ENCODE peak calls at places on chromosomes 1 and 21, in eight cellular contexts. L is A549, J is HepG2, D is IMR-90, A is K562, X is WTC11, S is H1, Z is GM12878. P is an unnamed sample.

GRCh38 chr21:39660596-39660995 is 47.9 kb downstream of the B3GALT5 start:
- DNase-seq in S (no peak), L (peak), J (no peak), D (peak), Z (no peak), A (no peak), X (no peak), P (no peak)

GRCh38 chr1:220786337-220787068 is at the start of gene MTARC1:
- DNase-seq in X (peak), S (peak), L (peak), Z (no peak), D (no peak), J (peak), A (no peak), P (peak)

GRCh38 chr1:201254625-201255469 is 28.5 kb upstream of the PKP1 start:
- DNase-seq in X (peak), S (peak), L (peak), A (peak), Z (no peak), J (peak), D (no peak), P (peak)

GRCh38 chr1:201636065-201636464 is 97.1 kb downstream of the NAV1 start:
- DNase-seq in D (no peak), X (no peak), A (no peak), Z (no peak), L (no peak), J (no peak), S (no peak), P (no peak)

GRCh38 chr1:226983247-226983997 is 43.3 kb downstream of the COQ8A start:
- DNase-seq in X (no peak), J (no peak), Z (no peak), L (no peak), S (no peak), D (no peak), A (no peak), P (no peak)

GRCh38 chr1:200279810-200280411 is 129.9 kb downstream of the ZNF281 start:
- DNase-seq in J (peak), X (peak), Z (no peak), S (peak), A (peak), L (peak), D (peak), P (peak)

GRCh38 chr1:10736623-10737267 is 59.7 kb downstream of the CASZ1 start:
- DNase-seq in J (no peak), S (no peak), Z (no peak), L (no peak), X (no peak), D (no peak), A (no peak), P (no peak)

GRCh38 chr1:161791889-161792655 is 26.0 kb downstream of the ATF6 start:
- DNase-seq in D (peak), A (no peak), Z (no peak), S (no peak), L (no peak), J (no peak), X (no peak), P (no peak)

GRCh38 chr1:20708057-20708456 is 9.8 kb downstream of the KIF17 start:
- DNase-seq in J (no peak), A (no peak), D (no peak), S (no peak), Z (no peak), L (no peak), X (no peak), P (no peak)

GRCh38 chr1:3465935-3466321 is 11.5 kb downstream of the ARHGEF16 start:
- DNase-seq in D (no peak), X (peak), J (no peak), Z (no peak), A (no peak), L (no peak), S (no peak), P (no peak)

GRCh38 chr1:115373305-115373704 is 35.3 kb upstream of the NGF start:
- DNase-seq in X (no peak), S (no peak), A (no peak), Z (no peak), D (peak), J (no peak), L (no peak), P (no peak)

GRCh38 chr21:20999567-21000169 is 1.5 kb downstream of the NCAM2 start:
- DNase-seq in J (peak), A (peak), X (peak), Z (no peak), D (peak), L (no peak), S (peak), P (peak)

GRCh38 chr1:84253891-84254290 is 47.6 kb upstream of the SAMD13 start:
- DNase-seq in L (peak), Z (no peak), A (no peak), J (peak), D (peak), X (no peak), S (no peak), P (no peak)

GRCh38 chr1:198157847-198158765 is 1.3 kb downstream of the NEK7 start:
- DNase-seq in X (no peak), S (no peak), J (no peak), D (peak), A (peak), L (no peak), Z (no peak), P (peak)

GRCh38 chr1:92853299-92853698 is 21.5 kb downstream of the RPL5 start:
- DNase-seq in Z (no peak), S (no peak), D (no peak), A (no peak), X (no peak), J (no peak), L (no peak), P (no peak)

GRCh38 chr21:35084869-35085268 is 35.8 kb upstream of the RUNX1 start:
- DNase-seq in L (peak), J (no peak), A (no peak), Z (no peak), S (no peak), D (peak), X (no peak), P (no peak)

GRCh38 chr1:117675907-117676430 is 70.1 kb downstream of the TENT5C start:
- DNase-seq in D (no peak), X (no peak), L (no peak), Z (no peak), J (no peak), S (no peak), A (no peak), P (no peak)

GRCh38 chr1:20126041-20126805 is 6.9 kb upstream of the PLA2G2D start:
- DNase-seq in S (no peak), D (no peak), X (no peak), Z (peak), L (no peak), J (no peak), A (no peak), P (no peak)

GRCh38 chr1:225596152-225596551 is 56.8 kb downstream of the ENAH start:
- DNase-seq in D (peak), X (no peak), S (no peak), A (no peak), J (no peak), L (no peak), Z (no peak), P (no peak)

GRCh38 chr1:16971330-16972209 is 8.8 kb downstream of the MFAP2 start:
- DNase-seq in L (no peak), S (peak), J (no peak), A (peak), Z (no peak), D (no peak), X (peak), P (no peak)

GRCh38 chr1:143721024-143721373 is 250.8 kb downstream of the FAM72C start:
- DNase-seq in L (no peak), D (no peak), X (no peak), A (no peak), Z (no peak), J (no peak), S (no peak), P (no peak)

GRCh38 chr21:44919111-44919912 is 1.4 kb downstream of the ITGB2 start:
- DNase-seq in Z (no peak), X (no peak), S (no peak), D (no peak), L (no peak), J (no peak), A (no peak), P (no peak)

GRCh38 chr1:51329443-51330325 is 678 bp downstream of the TTC39A start:
- DNase-seq in L (no peak), S (no peak), J (no peak), X (no peak), Z (no peak), A (no peak), D (no peak), P (peak)

GRCh38 chr1:241834733-241835377 is 13.1 kb upstream of the EXO1 start:
- DNase-seq in A (peak), L (peak), D (peak), Z (no peak), X (no peak), S (no peak), J (peak), P (peak)

GRCh38 chr1:170146861-170147260 is 1.1 kb downstream of the NTMT2 start:
- DNase-seq in J (no peak), X (no peak), Z (no peak), A (no peak), D (no peak), L (no peak), S (no peak), P (no peak)

DNA sequence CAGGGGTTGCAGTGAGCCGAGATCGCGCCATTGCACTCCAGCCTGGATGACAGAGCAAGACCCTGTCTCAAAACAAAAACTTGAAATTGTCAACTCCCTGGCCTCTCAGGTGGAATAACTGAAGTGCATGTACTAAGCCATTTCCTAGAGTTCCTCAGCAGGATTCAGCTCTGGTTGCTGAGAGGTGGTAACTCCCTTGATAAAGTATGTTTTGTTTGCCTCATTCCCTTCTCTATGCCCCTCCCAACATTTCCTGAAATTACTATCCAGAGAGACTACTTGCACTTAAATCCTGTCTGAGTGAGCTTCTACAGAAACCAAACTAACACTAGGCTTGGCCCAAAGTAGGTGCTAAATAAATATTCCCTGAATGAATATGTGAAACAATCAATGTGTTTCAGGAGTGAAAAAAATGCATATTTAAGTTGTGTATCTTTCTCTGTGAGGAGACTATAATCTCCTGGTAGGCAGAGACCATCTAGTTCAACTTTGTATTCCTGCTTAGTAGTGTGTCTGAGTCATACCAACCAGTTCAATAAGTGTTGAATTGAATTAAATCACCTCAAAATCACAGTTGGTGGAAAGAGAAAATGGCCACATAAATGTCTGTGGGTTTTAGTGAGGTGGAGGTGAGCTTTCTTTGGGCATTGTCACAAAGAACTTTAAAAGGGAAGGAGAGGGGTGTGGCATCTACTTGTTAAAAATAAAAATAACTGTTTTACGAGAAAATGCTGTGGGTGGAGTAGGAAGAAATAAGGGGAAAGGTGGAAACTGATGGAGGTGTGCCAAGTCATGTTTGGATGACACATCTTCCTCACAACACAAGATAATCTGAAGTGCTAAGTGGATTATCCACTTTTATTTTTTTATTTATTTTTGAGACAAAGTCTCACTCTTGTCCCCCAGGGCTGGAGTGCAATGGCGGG is 12.6 kb downstream of the RIMKLA start:
- DNase-seq in S (no peak), J (no peak), D (no peak), L (no peak), A (no peak), Z (no peak), X (no peak), P (no peak)
- TF ChIP-seq USF2 in S (no peak), J (no peak), D (no peak), L (no peak), A (no peak), Z (no peak), X (no peak), P (no peak)

GRCh38 chr1:23416964-23417363 is 7.6 kb downstream of the TCEA3 start:
- DNase-seq in A (no peak), Z (no peak), D (no peak), S (no peak), X (no peak), J (no peak), L (no peak), P (no peak)

GRCh38 chr1:23420778-23421177 is 3.8 kb downstream of the TCEA3 start:
- DNase-seq in Z (no peak), S (no peak), X (no peak), L (no peak), A (no peak), J (no peak), D (no peak), P (no peak)

GRCh38 chr1:23419180-23419579 is 5.4 kb downstream of the TCEA3 start:
- DNase-seq in A (no peak), X (peak), S (peak), D (no peak), J (no peak), L (no peak), Z (no peak), P (no peak)

GRCh38 chr1:23421343-23421742 is 3.2 kb downstream of the TCEA3 start:
- DNase-seq in Z (no peak), A (no peak), D (no peak), S (no peak), X (no peak), L (no peak), J (no peak), P (no peak)

GRCh38 chr1:23417570-23417969 is 7.0 kb downstream of the TCEA3 start:
- DNase-seq in A (peak), J (peak), D (no peak), X (no peak), S (no peak), L (no peak), Z (no peak), P (peak)
- TF ChIP-seq USF2 in A (no peak), J (no peak), D (no peak), X (no peak), S (no peak), L (no peak), Z (no peak), P (no peak)

GRCh38 chr1:14392161-14392886 is 206.2 kb upstream of the KAZN start:
- DNase-seq in Z (no peak), D (no peak), S (no peak), X (no peak), A (no peak), L (no peak), J (no peak), P (no peak)
- TF ChIP-seq USF2 in Z (no peak), D (no peak), S (no peak), X (no peak), A (no peak), L (no peak), J (no peak), P (no peak)

GRCh38 chr1:203915811-203916210 is 54.4 kb downstream of the SNRPE start:
- DNase-seq in D (peak), L (peak), X (no peak), A (no peak), Z (no peak), J (no peak), S (no peak), P (no peak)
- TF ChIP-seq USF2 in D (no peak), L (no peak), X (no peak), A (no peak), Z (no peak), J (no peak), S (no peak), P (no peak)

GRCh38 chr1:12177156-12177998 is 10.6 kb downstream of the TNFRSF1B start:
- DNase-seq in A (no peak), Z (no peak), X (no peak), L (no peak), D (no peak), J (no peak), S (no peak), P (no peak)
- TF ChIP-seq USF2 in A (no peak), Z (no peak), X (no peak), L (no peak), D (no peak), J (no peak), S (no peak), P (no peak)